ENCODE peak calls at places on chromosome 9, in four cellular contexts. G, U, H and B are unnamed samples.

GRCh38 chr9:2622361-2623045 is 916 bp downstream of the VLDLR start:
- ATAC-seq in U (peak), G (peak), H (peak), B (peak)

GRCh38 chr9:20209421-20210340 is 412.6 kb downstream of the MLLT3 start:
- ATAC-seq in U (no peak), G (no peak), H (no peak), B (no peak)

GRCh38 chr9:130665431-130666392 is 1.3 kb downstream of the PRDM12 start:
- ATAC-seq in G (no peak), U (no peak), H (no peak), B (no peak)

GRCh38 chr9:92324889-92325268 is 271 bp downstream of the NOL8 start:
- ATAC-seq in G (peak), H (peak), U (peak), B (peak)

GRCh38 chr9:122070728-122071127 is 22.4 kb downstream of the TTLL11 start:
- ATAC-seq in G (no peak), U (no peak), H (no peak), B (no peak)

GRCh38 chr9:4741365-4742031 is 496 bp upstream of the AK3 start:
- ATAC-seq in U (peak), H (peak), G (peak), B (peak)

GRCh38 chr9:15576350-15577050 is 23.7 kb downstream of the CCDC171 start:
- ATAC-seq in G (no peak), H (no peak), U (no peak), B (no peak)

GRCh38 chr9:24616858-24617257 is 71.2 kb upstream of the IZUMO3 start:
- ATAC-seq in H (no peak), G (no peak), U (no peak), B (no peak)

GRCh38 chr9:5425006-5425628 is 12.6 kb downstream of the PLGRKT start:
- ATAC-seq in U (no peak), G (peak), H (no peak), B (no peak)

GRCh38 chr9:33813712-33814641 is 3.0 kb upstream of the UBE2R2 start:
- ATAC-seq in U (peak), H (no peak), G (no peak), B (no peak)

GRCh38 chr9:34991833-34992375 is 2.4 kb downstream of the DNAJB5 start:
- ATAC-seq in U (no peak), H (no peak), G (peak), B (no peak)

GRCh38 chr9:126677188-126678084 is 63.7 kb downstream of the LMX1B start:
- ATAC-seq in G (no peak), U (peak), H (no peak), B (no peak)

GRCh38 chr9:124857533-124858162 is 4.1 kb downstream of the RPL35 start:
- ATAC-seq in H (no peak), U (no peak), G (no peak), B (no peak)

GRCh38 chr9:84668204-84669007 is 1.1 kb upstream of the NTRK2 start:
- ATAC-seq in U (peak), G (peak), H (peak), B (peak)

GRCh38 chr9:109150925-109151547 is 16.0 kb downstream of the FRRS1L start:
- ATAC-seq in G (no peak), H (no peak), U (no peak), B (no peak)

GRCh38 chr9:4946937-4947336 is 38.1 kb upstream of the JAK2 start:
- ATAC-seq in G (no peak), H (no peak), U (no peak), B (no peak)

GRCh38 chr9:132597073-132597775 is 14.8 kb downstream of the BARHL1 start:
- ATAC-seq in U (no peak), G (no peak), H (no peak), B (no peak)

GRCh38 chr9:87063883-87064282 is 116.6 kb upstream of the GAS1 start:
- ATAC-seq in H (peak), U (no peak), G (no peak), B (no peak)

GRCh38 chr9:129406278-129407225 is 214.3 kb downstream of the C9orf50 start:
- ATAC-seq in G (no peak), U (peak), H (no peak), B (no peak)

GRCh38 chr9:137717776-137718327 is 99.0 kb downstream of the EHMT1 start:
- ATAC-seq in U (no peak), G (no peak), H (no peak), B (no peak)

GRCh38 chr9:129946596-129946995 is 96.4 kb downstream of the FNBP1 start:
- ATAC-seq in H (no peak), G (no peak), U (no peak), B (no peak)

GRCh38 chr9:109304350-109304749 is 16.5 kb downstream of the EPB41L4B start:
- ATAC-seq in G (no peak), U (no peak), H (no peak), B (no peak)

GRCh38 chr9:127280880-127281660 is 16.5 kb downstream of the GARNL3 start:
- ATAC-seq in G (no peak), H (no peak), U (no peak), B (no peak)

GRCh38 chr9:69637193-69637592 is 35.0 kb downstream of the APBA1 start:
- ATAC-seq in G (no peak), U (no peak), H (no peak), B (no peak)

GRCh38 chr9:35733109-35733541 is 659 bp downstream of the CREB3 start:
- ATAC-seq in H (no peak), G (peak), U (peak), B (no peak)

GRCh38 chr9:94875300-94876063 is 149.0 kb downstream of the AOPEP start:
- ATAC-seq in H (no peak), G (no peak), U (no peak), B (no peak)

GRCh38 chr9:125540497-125540896 is 166.5 kb downstream of the MAPKAP1 start:
- ATAC-seq in U (no peak), G (no peak), H (no peak), B (no peak)

GRCh38 chr9:88530051-88530450 is 4.9 kb upstream of the NXNL2 start:
- ATAC-seq in G (peak), U (no peak), H (no peak), B (no peak)
- TF ChIP-seq POLR2AphosphoS5 in G (no peak), U (no peak), H (no peak), B (peak)

DNA sequence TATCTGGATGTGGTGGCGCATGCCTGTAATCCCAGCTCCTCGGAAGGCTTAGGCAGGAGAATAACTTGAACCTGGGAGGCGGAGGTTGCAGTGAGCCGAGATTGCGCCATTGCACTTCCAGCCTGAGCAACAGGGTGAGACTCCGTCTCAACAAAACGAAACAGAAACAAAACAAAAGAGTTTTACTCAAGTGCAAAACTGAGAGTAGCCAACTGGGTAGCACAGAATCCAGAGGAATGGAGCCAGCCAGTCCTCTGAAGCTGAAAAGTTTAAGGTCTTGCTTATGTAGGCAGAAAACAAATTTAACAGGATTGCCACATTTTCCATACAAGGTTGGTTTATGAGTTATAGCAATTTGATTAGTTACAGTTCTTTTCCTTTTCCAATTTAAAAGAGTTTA is 32.0 kb downstream of the SPIN1 start:
- ATAC-seq in H (no peak), G (no peak), U (no peak), B (no peak)
- H3K4me3 ChIP-seq in H (no peak), G (no peak), U (no peak), B (no peak)

GRCh38 chr9:76595645-76596044 is 136.7 kb downstream of the GCNT1 start:
- ATAC-seq in G (no peak), U (no peak), H (peak), B (peak)
- H3K27ac ChIP-seq in G (no peak), U (no peak), H (no peak), B (no peak)

DNA sequence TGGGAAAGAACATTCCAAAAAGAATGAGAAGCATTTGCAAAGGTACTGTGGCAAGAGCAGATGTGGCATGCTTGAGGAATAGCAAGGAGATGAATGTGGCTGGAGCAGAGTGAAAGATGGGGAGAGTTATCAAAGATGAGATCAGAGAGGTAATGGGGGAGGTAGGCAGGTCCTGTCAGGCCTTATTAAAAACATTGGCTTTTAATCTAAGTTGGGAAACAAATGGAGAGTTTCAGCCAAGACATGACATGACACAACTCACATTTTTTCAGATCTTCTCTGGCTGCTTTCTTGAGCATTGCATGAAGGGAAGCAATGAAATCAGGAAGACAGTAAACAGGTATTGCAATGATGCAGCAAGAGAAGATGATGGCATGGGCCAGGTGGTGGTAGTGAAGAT is 120.3 kb downstream of the MUSK start:
- ATAC-seq in U (no peak), H (no peak), G (no peak), B (no peak)
- TF ChIP-seq POLR2AphosphoS5 in U (no peak), H (no peak), G (no peak), B (no peak)

GRCh38 chr9:21392270-21392669 is 7.1 kb upstream of the IFNA2 start:
- ATAC-seq in H (peak), G (peak), U (peak), B (no peak)

GRCh38 chr9:21398955-21399489 is 9.9 kb upstream of the IFNA8 start:
- ATAC-seq in G (no peak), H (no peak), U (no peak), B (no peak)

DNA sequence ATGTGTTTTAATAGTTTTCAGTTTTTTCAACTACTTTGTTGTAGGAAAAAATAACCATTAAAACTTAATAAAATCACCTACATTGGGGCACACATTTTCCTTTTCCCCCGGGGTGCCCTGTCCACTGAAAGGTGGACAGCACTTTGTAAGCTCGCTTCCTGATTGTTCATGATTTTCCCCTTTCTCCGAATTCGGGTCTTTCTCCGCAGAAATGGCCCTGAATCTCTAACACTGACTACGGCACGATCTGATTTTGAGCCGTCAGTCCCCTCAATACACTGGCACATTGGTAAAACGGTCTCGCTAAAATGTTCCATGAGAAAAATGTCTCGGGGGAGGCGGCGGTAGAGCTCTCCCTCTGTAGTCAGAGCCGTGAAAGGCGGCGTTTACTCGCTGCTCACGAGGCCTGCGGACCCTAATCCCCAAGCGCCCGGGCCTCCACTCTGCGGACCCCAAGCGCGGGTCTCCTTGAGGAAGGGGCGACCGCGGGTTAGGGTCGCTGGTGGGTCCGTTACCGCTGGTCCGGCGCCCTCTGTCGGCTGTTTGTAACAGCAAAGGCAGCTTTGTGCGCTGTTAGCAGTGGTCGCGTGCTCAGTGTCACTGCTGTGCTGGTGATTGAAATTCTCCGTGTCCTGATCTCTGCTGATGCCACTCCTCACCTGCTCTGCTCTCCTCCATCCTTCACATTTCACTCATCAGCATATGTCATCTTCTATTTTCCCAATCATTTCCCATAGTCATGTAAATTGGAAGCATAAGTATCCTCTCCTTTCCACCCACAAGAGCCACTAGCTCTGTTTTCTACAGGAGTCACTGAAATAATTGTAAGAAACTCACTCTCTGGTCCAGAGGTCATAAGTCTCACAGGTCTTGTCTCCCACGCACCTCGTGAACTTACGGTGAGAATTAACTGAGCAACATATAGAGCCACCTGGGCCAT is 10.8 kb upstream of the IFNA2 start:
- ATAC-seq in G (peak), H (peak), U (peak), B (peak)
- H3K4me3 ChIP-seq in G (peak), H (peak), U (peak), B (peak)

DNA sequence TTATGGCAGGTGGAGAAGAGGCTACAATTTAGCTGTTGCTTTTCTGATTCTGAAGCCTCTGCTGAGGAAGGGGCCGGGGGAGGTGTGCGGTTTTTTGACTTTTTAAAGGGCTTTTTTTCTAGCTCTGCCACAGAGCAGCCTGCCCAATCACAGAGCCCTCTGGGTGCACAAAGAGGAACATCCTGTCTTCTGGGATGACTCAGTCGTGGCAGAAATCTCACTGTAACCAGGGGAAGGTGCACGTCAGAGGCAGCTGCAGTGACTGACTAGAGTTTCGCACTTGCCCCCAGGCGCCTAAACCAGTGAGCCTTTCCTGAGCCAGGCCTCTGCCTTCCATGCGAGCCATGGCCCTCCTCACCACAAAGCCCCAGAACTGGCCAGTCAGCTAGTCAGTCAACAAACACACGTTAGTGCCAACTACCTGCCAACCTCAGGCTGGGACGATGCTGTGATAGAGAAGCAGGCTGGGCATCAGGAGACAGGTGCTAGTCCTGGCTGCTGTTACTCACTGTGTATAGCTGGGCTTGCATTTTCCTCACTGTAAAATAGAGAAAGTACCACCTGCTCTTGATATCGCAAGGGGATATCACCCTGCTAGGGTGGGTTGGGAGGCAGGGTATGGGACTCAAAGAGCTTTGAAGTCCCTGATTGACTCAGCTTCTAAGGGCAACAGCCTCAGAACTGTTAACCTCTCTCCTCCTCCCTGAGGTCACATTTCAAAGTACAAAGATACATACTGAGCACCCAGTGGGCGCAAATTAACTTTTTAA is 2.2 kb downstream of the AKNA start:
- ATAC-seq in H (peak), U (peak), G (peak), B (peak)
- H3K27ac ChIP-seq in H (peak), U (no peak), G (peak), B (peak)

DNA sequence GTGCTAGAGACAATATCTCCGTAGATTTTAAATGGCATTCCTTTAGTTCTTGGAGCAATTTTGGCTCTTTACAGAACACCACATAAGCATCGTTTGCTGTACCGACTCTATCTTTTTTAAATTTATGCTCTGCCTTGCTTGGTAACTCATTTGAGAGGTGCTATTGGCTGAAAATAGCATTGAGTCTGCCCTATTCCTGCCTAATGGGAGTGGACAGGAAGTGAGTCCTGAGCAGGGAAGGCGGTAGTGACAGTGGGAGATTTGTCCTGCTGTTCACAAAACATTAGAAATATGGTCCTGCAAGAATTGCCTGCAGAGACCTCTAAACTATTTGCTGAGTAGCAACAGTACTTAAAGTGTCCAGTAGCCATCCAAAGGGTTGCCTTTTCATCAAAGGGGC is 115.2 kb upstream of the IFNE start:
- ATAC-seq in H (no peak), G (no peak), U (peak), B (no peak)
- TF ChIP-seq POLR2AphosphoS5 in H (no peak), G (no peak), U (no peak), B (no peak)

DNA sequence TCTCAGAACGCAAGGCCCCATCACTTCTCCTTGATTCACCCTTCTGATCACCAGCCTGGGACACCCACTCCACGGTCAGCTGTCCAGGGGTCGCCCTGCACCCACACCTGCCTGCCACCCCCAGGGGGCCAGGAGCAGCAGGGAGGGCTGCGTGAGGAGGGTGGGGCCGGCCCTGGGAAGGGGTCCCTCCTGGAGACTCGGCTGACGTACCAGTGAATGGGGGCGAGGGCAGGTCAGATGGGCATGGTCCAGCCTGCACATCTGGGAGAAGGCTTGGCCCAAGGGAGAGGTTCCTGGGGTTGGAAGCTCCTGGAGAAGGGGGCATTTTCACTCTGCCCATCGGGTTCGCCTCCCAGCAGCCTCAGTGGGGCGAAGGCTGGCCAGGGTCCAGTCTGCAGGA is 21.8 kb upstream of the SARDH start:
- ATAC-seq in G (no peak), H (peak), U (peak), B (no peak)
- H3K4me3 ChIP-seq in G (no peak), H (no peak), U (no peak), B (no peak)